ENCODE peak calls at places on chromosomes 2 and 18, in ten cellular contexts. O, D, X, G, E, Y, F, L, U and Q are unnamed samples.

GRCh38 chr18:60350975-60351374 is 21.6 kb downstream of the MC4R start:
- DNase-seq in X (no peak), G (no peak), L (no peak), E (no peak), D (no peak), U (no peak), Y (no peak), F (no peak), O (no peak), Q (no peak)

GRCh38 chr18:24506175-24506574 is 45.7 kb downstream of the HRH4 start:
- DNase-seq in F (no peak), Y (no peak), U (no peak), O (no peak), E (no peak), G (no peak), X (no peak), D (no peak), L (no peak), Q (no peak)

GRCh38 chr2:36373149-36373880 is 17.7 kb downstream of the CRIM1 start:
- DNase-seq in O (no peak), X (no peak), D (no peak), L (no peak), E (peak; percentile 90), G (peak; percentile 45), Y (no peak), F (no peak), U (no peak), Q (no peak)

GRCh38 chr2:210195066-210195852 is 24.1 kb upstream of the KANSL1L start:
- DNase-seq in E (peak; percentile 76), D (peak; percentile 39), L (no peak), U (peak; percentile 41), F (peak; percentile 16), G (no peak), O (peak; percentile 53), X (no peak), Y (no peak), Q (no peak)

GRCh38 chr2:64634338-64635267 is 19.1 kb downstream of the SERTAD2 start:
- DNase-seq in Y (peak; percentile 59), E (no peak), F (no peak), X (no peak), G (no peak), U (no peak), L (no peak), D (no peak), O (no peak), Q (no peak)

GRCh38 chr2:128632491-128632780 is 313.8 kb upstream of the HS6ST1 start:
- DNase-seq in O (no peak), U (no peak), Y (no peak), G (no peak), F (no peak), E (no peak), L (no peak), D (no peak), X (no peak), Q (no peak)

GRCh38 chr2:69755862-69756467 is 14.0 kb downstream of the ANXA4 start:
- DNase-seq in O (no peak), G (no peak), Y (no peak), F (peak; percentile 59), D (no peak), L (no peak), X (no peak), E (peak; percentile 83), U (no peak), Q (no peak)

GRCh38 chr2:168920504-168921157 is 19.5 kb downstream of the G6PC2 start:
- DNase-seq in G (no peak), Y (no peak), D (peak; percentile 17), O (peak; percentile 47), X (no peak), U (peak; percentile 35), F (peak; percentile 4), E (peak; percentile 63), L (no peak), Q (no peak)

GRCh38 chr2:47010176-47010575 is 94.6 kb upstream of the MCFD2 start:
- DNase-seq in G (no peak), E (no peak), D (no peak), F (no peak), O (no peak), L (no peak), U (no peak), Y (no peak), X (no peak), Q (no peak)

GRCh38 chr18:79583426-79583825 is 96.2 kb upstream of the CTDP1 start:
- DNase-seq in F (no peak), X (no peak), Y (no peak), O (no peak), D (no peak), G (no peak), U (no peak), L (peak; percentile 9), E (no peak), Q (no peak)

GRCh38 chr2:31534636-31535035 is 46.1 kb downstream of the SRD5A2 start:
- DNase-seq in D (no peak), G (no peak), F (no peak), U (no peak), Y (no peak), O (no peak), E (no peak), L (no peak), X (no peak), Q (no peak)

GRCh38 chr2:148876190-148876588 is 1.2 kb downstream of the KIF5C start:
- DNase-seq in Y (no peak), O (peak; percentile 87), U (no peak), L (no peak), E (no peak), F (no peak), G (peak; percentile 5), D (no peak), X (no peak), Q (no peak)

GRCh38 chr18:31562726-31563125 is 29.0 kb upstream of the TTR start:
- DNase-seq in U (no peak), D (no peak), L (no peak), Y (no peak), E (no peak), X (no peak), F (no peak), O (peak; percentile 10), G (no peak), Q (no peak)

DNA sequence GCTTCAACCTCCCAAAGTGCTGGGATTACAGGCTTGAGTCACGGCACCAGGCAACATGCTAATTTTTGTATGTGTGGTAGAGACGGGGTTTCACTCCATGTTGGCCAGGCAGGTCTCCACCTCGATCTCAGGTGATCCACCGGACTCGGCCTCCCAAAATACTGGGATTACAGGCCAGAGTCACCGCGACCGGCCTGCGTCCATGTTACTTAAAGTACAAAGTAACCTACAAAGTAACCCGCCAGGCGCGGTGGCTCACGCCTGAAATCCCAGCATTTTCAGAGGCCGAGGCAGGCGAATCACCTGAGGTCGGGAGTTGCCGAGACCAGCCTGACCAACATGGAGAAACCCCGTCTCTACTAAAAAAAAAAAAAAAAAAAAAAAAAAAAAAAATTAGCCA is 1.1 kb upstream of the ANKRD30B start:
- DNase-seq in G (no peak), O (no peak), L (no peak), U (no peak), E (no peak), X (no peak), F (no peak), Y (no peak), D (no peak), Q (no peak)
- H3K4me3 ChIP-seq in G (no peak overlapping the region), O (no peak overlapping the region), L (no peak overlapping the region), U (no peak overlapping the region), E (no peak overlapping the region), X (no peak overlapping the region), F (no peak overlapping the region), Y (no peak overlapping the region), D (no peak overlapping the region), Q (no peak overlapping the region)

GRCh38 chr2:201972621-201973255 is 60.9 kb upstream of the FZD7 start:
- DNase-seq in G (no peak), O (peak; percentile 75), U (no peak), D (no peak), L (no peak), Y (no peak), F (no peak), X (no peak), E (no peak), Q (no peak)

GRCh38 chr2:201971516-201972228 is 62.0 kb upstream of the FZD7 start:
- DNase-seq in U (peak; percentile 23), F (peak; percentile 68), X (no peak), O (no peak), G (no peak), E (peak; percentile 69), D (no peak), Y (no peak), L (peak; percentile 36), Q (peak; percentile 65)

GRCh38 chr2:201974651-201975050 is 59.0 kb upstream of the FZD7 start:
- DNase-seq in U (no peak), L (no peak), E (no peak), Y (no peak), F (no peak), X (no peak), G (no peak), O (no peak), D (no peak), Q (no peak)

GRCh38 chr2:201975434-201975833 is 58.2 kb upstream of the FZD7 start:
- DNase-seq in G (no peak), O (no peak), U (no peak), E (no peak), F (no peak), D (no peak), L (no peak), Y (no peak), X (no peak), Q (no peak)

GRCh38 chr2:201973316-201973715 is 60.3 kb upstream of the FZD7 start:
- DNase-seq in F (no peak), O (no peak), Y (no peak), U (no peak), D (no peak), L (no peak), X (no peak), E (no peak), G (no peak), Q (no peak)
- H3K4me3 ChIP-seq in F (no peak overlapping the region), O (peak overlapping the region; percentile 25), Y (no peak overlapping the region), U (no peak overlapping the region), D (no peak overlapping the region), L (no peak overlapping the region), X (no peak overlapping the region), E (no peak overlapping the region), G (no peak overlapping the region), Q (no peak overlapping the region)

GRCh38 chr2:130344578-130344977 is 1.9 kb downstream of the IMP4 start:
- DNase-seq in O (no peak), U (no peak), X (no peak), E (no peak), G (no peak), D (no peak), L (no peak), F (no peak), Y (no peak), Q (no peak)
- H3K4me3 ChIP-seq in O (no peak overlapping the region), U (no peak overlapping the region), X (no peak overlapping the region), E (no peak overlapping the region), G (no peak overlapping the region), D (no peak overlapping the region), L (no peak overlapping the region), F (no peak overlapping the region), Y (no peak overlapping the region), Q (no peak overlapping the region)

DNA sequence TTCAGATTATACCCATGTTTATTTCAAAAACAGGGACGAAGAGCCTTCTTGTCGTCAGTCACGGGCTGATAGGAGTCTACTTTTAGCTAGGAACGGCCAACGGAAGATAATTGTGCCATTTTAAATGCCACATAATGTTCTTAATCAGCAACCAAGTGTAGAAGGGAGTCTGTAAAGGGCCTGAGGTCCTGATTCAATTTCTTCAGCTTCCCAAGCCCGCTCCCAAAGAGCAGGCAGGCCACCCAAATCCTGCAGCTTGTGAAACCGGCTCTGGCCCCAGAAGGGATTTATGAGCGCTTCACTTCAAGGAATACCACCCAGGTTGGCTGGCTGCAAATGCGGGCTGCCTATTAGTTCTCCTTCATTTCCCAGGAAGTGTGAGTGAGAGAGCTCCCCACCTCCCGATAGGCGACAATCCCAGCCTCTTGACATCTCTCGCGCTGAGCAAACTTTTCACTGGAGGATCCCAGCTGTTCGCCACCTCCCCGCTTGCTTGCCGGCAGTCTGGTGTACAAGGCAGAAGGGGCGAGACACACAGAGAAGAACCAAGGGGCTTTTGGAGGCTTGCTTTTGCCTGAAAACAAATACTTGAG is 272.9 kb downstream of the CDH20 start:
- DNase-seq in D (no peak), X (no peak), G (peak; percentile 25), U (no peak), O (peak; percentile 94), F (no peak), L (peak; percentile 54), Y (peak; percentile 23), E (peak; percentile 56), Q (no peak)
- H3K4me3 ChIP-seq in D (no peak overlapping the region), X (no peak overlapping the region), G (no peak overlapping the region), U (peak overlapping the region; percentile 20), O (peak overlapping the region; percentile 32), F (no peak overlapping the region), L (peak overlapping the region; percentile 50), Y (peak overlapping the region; percentile 31), E (peak overlapping the region; percentile 47), Q (peak overlapping the region; percentile 16)